ENCODE peak calls at places on chromosomes 4 and X, in eight cellular contexts. C is KG1; Z is fibroblast of the conjunctiva; U is epithelial cell of esophagus; J is NCI-H524; S is hypothalamus; A is ureter; G is activated naive CD4-positive, alpha-beta T cell treated with anti-CD3 and anti-CD28 coated beads for 36 hours. B is an unnamed sample.
A peak's percentile ranks its signal among the peaks of the same experiment; 100 is the strongest.

GRCh38 chr4:121182296-121182695 is 18.2 kb upstream of the TNIP3 start:
- DNase-seq in C (no peak), Z (no peak), U (peak; percentile 13), J (no peak), S (no peak), A (no peak), G (peak; percentile 30), B (no peak)

GRCh38 chrX:38221391-38221929 is 789 bp upstream of the SRPX start:
- DNase-seq in C (no peak), Z (no peak), U (no peak), J (no peak), S (no peak), A (no peak), G (no peak), B (no peak)

GRCh38 chr4:117085185-117085701 is at the start of gene TRAM1L1:
- DNase-seq in C (no peak), Z (peak; percentile 61), U (peak; percentile 42), J (peak; percentile 44), S (peak; percentile 29), A (peak; percentile 54), G (peak; percentile 12), B (peak; percentile 7)

GRCh38 chr4:139297001-139297410 is 4.3 kb upstream of the NAA15 start:
- DNase-seq in C (no peak), Z (no peak), U (peak; percentile 98), J (no peak), S (no peak), A (no peak), G (no peak), B (no peak)

GRCh38 chrX:85107407-85107806 is 103.7 kb downstream of the APOOL start:
- DNase-seq in C (no peak), Z (no peak), U (peak; percentile 81), J (no peak), S (no peak), A (no peak), G (no peak), B (no peak)

GRCh38 chr4:174474457-174475075 is 47.7 kb downstream of the HPGD start:
- DNase-seq in C (no peak), Z (no peak), U (peak; percentile 14), J (no peak), S (no peak), A (no peak), G (no peak), B (no peak)

GRCh38 chr4:8612646-8613045 is 20.1 kb downstream of the CPZ start:
- DNase-seq in C (no peak), Z (no peak), U (no peak), J (no peak), S (no peak), A (no peak), G (no peak), B (no peak)

GRCh38 chr4:2902126-2902525 is 58.5 kb downstream of the ADD1 start:
- DNase-seq in C (no peak), Z (no peak), U (no peak), J (no peak), S (no peak), A (no peak), G (no peak), B (no peak)

GRCh38 chrX:30935985-30936384 is 46.9 kb upstream of the TAB3 start:
- DNase-seq in C (no peak), Z (no peak), U (peak; percentile 20), J (no peak), S (no peak), A (no peak), G (no peak), B (no peak)

GRCh38 chr4:6460876-6461275 is 11.5 kb downstream of the PPP2R2C start:
- DNase-seq in C (no peak), Z (no peak), U (no peak), J (no peak), S (no peak), A (no peak), G (no peak), B (no peak)

GRCh38 chr4:1777822-1778641 is 15.1 kb upstream of the FGFR3 start:
- DNase-seq in C (no peak), Z (no peak), U (peak; percentile 82), J (no peak), S (peak; percentile 29), A (no peak), G (no peak), B (no peak)

GRCh38 chr4:173253561-173253960 is 80.6 kb downstream of the HMGB2 start:
- DNase-seq in C (no peak), Z (no peak), U (no peak), J (no peak), S (no peak), A (no peak), G (no peak), B (no peak)

GRCh38 chrX:112555831-112556230 is 123.9 kb downstream of the LHFPL1 start:
- DNase-seq in C (no peak), Z (no peak), U (no peak), J (no peak), S (no peak), A (no peak), G (no peak), B (no peak)

GRCh38 chrX:19904778-19905367 is 17.5 kb upstream of the SH3KBP1 start:
- DNase-seq in C (peak; percentile 12), Z (peak; percentile 38), U (peak; percentile 71), J (peak; percentile 9), S (no peak), A (no peak), G (peak; percentile 30), B (peak; percentile 33)

GRCh38 chrX:34918856-34919255 is 23.7 kb upstream of the FAM47B start:
- DNase-seq in C (no peak), Z (peak; percentile 46), U (peak; percentile 44), J (peak; percentile 0), S (no peak), A (no peak), G (no peak), B (no peak)

GRCh38 chrX:100447563-100448397 is 37.7 kb upstream of the PCDH19 start:
- DNase-seq in C (no peak), Z (peak; percentile 3), U (peak; percentile 22), J (peak; percentile 6), S (no peak), A (peak; percentile 45), G (peak; percentile 20), B (peak; percentile 52)

GRCh38 chr4:112706840-112707207 is 69.9 kb downstream of the LARP7 start:
- DNase-seq in C (peak; percentile 7), Z (no peak), U (no peak), J (no peak), S (no peak), A (no peak), G (no peak), B (no peak)

GRCh38 chr4:128757712-128758111 is 51.8 kb upstream of the JADE1 start:
- DNase-seq in C (no peak), Z (no peak), U (no peak), J (peak; percentile 62), S (no peak), A (peak; percentile 55), G (no peak), B (peak; percentile 62)

GRCh38 chrX:150730719-150731118 is 37.5 kb downstream of the MTMR1 start:
- DNase-seq in C (no peak), Z (peak; percentile 37), U (no peak), J (no peak), S (no peak), A (no peak), G (no peak), B (no peak)

GRCh38 chr4:53507671-53508286 is 83.5 kb downstream of the LNX1 start:
- DNase-seq in C (no peak), Z (peak; percentile 63), U (no peak), J (no peak), S (no peak), A (no peak), G (no peak), B (no peak)

GRCh38 chrX:135354288-135354687 is 45.0 kb downstream of the ETDC start:
- DNase-seq in C (no peak), Z (no peak), U (no peak), J (no peak), S (no peak), A (no peak), G (no peak), B (no peak)

GRCh38 chr4:119977135-119977534 is 89.5 kb downstream of the MAD2L1 start:
- DNase-seq in C (no peak), Z (no peak), U (no peak), J (no peak), S (no peak), A (no peak), G (no peak), B (no peak)

GRCh38 chr4:182142146-182143085 is 100.8 kb upstream of the TENM3 start:
- DNase-seq in C (no peak), Z (peak; percentile 10), U (peak; percentile 44), J (no peak), S (no peak), A (no peak), G (no peak), B (no peak)

GRCh38 chr4:111930658-111931057 is 214.6 kb upstream of the FAM241A start:
- DNase-seq in C (no peak), Z (no peak), U (peak; percentile 51), J (no peak), S (no peak), A (no peak), G (no peak), B (no peak)